ENCODE peak calls at places on chromosomes 7 and 10, in four cellular contexts. One of them, this sample, is unnamed.

GRCh38 chr7:70289067-70289466 is 690.8 kb downstream of the AUTS2 start:
- DNase-seq in activated naive CD4-positive, alpha-beta T cell treated with anti-CD3 and anti-CD28 coated beads, Interleukin-2, amount 50 U/mL, for 16 hours: no peak
- DNase-seq in fibroblast of the conjunctiva: peak
- DNase-seq in stimulated activated CD8-positive, alpha-beta memory T cell treated with anti-CD3 and anti-CD28 coated beads, Interleukin-4, amount 100 ng/mL, for 24 hours: no peak
- DNase-seq in this sample: no peak

GRCh38 chr10:92678196-92678595 is 11.6 kb upstream of the HHEX start:
- DNase-seq in activated naive CD4-positive, alpha-beta T cell treated with anti-CD3 and anti-CD28 coated beads, Interleukin-2, amount 50 U/mL, for 16 hours: no peak
- DNase-seq in fibroblast of the conjunctiva: no peak
- DNase-seq in stimulated activated CD8-positive, alpha-beta memory T cell treated with anti-CD3 and anti-CD28 coated beads, Interleukin-4, amount 100 ng/mL, for 24 hours: no peak
- DNase-seq in this sample: no peak

GRCh38 chr7:118232837-118233236 is 8.3 kb downstream of the ANKRD7 start:
- DNase-seq in activated naive CD4-positive, alpha-beta T cell treated with anti-CD3 and anti-CD28 coated beads, Interleukin-2, amount 50 U/mL, for 16 hours: no peak
- DNase-seq in fibroblast of the conjunctiva: no peak
- DNase-seq in stimulated activated CD8-positive, alpha-beta memory T cell treated with anti-CD3 and anti-CD28 coated beads, Interleukin-4, amount 100 ng/mL, for 24 hours: no peak
- DNase-seq in this sample: no peak

GRCh38 chr10:132589015-132589414 is 51.4 kb downstream of the INPP5A start:
- DNase-seq in activated naive CD4-positive, alpha-beta T cell treated with anti-CD3 and anti-CD28 coated beads, Interleukin-2, amount 50 U/mL, for 16 hours: no peak
- DNase-seq in fibroblast of the conjunctiva: no peak
- DNase-seq in stimulated activated CD8-positive, alpha-beta memory T cell treated with anti-CD3 and anti-CD28 coated beads, Interleukin-4, amount 100 ng/mL, for 24 hours: no peak
- DNase-seq in this sample: no peak

GRCh38 chr7:4633012-4633411 is 49.1 kb upstream of the FOXK1 start:
- DNase-seq in activated naive CD4-positive, alpha-beta T cell treated with anti-CD3 and anti-CD28 coated beads, Interleukin-2, amount 50 U/mL, for 16 hours: peak
- DNase-seq in fibroblast of the conjunctiva: no peak
- DNase-seq in stimulated activated CD8-positive, alpha-beta memory T cell treated with anti-CD3 and anti-CD28 coated beads, Interleukin-4, amount 100 ng/mL, for 24 hours: no peak
- DNase-seq in this sample: no peak

GRCh38 chr10:97321807-97322195 is 2.7 kb downstream of the FRAT1 start:
- DNase-seq in activated naive CD4-positive, alpha-beta T cell treated with anti-CD3 and anti-CD28 coated beads, Interleukin-2, amount 50 U/mL, for 16 hours: no peak
- DNase-seq in fibroblast of the conjunctiva: no peak
- DNase-seq in stimulated activated CD8-positive, alpha-beta memory T cell treated with anti-CD3 and anti-CD28 coated beads, Interleukin-4, amount 100 ng/mL, for 24 hours: no peak
- DNase-seq in this sample: no peak

GRCh38 chr7:99576251-99576650 is 17.8 kb downstream of the ZNF655 start:
- DNase-seq in activated naive CD4-positive, alpha-beta T cell treated with anti-CD3 and anti-CD28 coated beads, Interleukin-2, amount 50 U/mL, for 16 hours: no peak
- DNase-seq in fibroblast of the conjunctiva: no peak
- DNase-seq in stimulated activated CD8-positive, alpha-beta memory T cell treated with anti-CD3 and anti-CD28 coated beads, Interleukin-4, amount 100 ng/mL, for 24 hours: no peak
- DNase-seq in this sample: no peak

GRCh38 chr7:29146888-29147609 is 712 bp upstream of the CPVL start:
- DNase-seq in activated naive CD4-positive, alpha-beta T cell treated with anti-CD3 and anti-CD28 coated beads, Interleukin-2, amount 50 U/mL, for 16 hours: no peak
- DNase-seq in fibroblast of the conjunctiva: no peak
- DNase-seq in stimulated activated CD8-positive, alpha-beta memory T cell treated with anti-CD3 and anti-CD28 coated beads, Interleukin-4, amount 100 ng/mL, for 24 hours: no peak
- DNase-seq in this sample: no peak

GRCh38 chr7:128888756-128889095 is 21.8 kb downstream of the KCP start:
- DNase-seq in activated naive CD4-positive, alpha-beta T cell treated with anti-CD3 and anti-CD28 coated beads, Interleukin-2, amount 50 U/mL, for 16 hours: no peak
- DNase-seq in fibroblast of the conjunctiva: no peak
- DNase-seq in stimulated activated CD8-positive, alpha-beta memory T cell treated with anti-CD3 and anti-CD28 coated beads, Interleukin-4, amount 100 ng/mL, for 24 hours: no peak
- DNase-seq in this sample: no peak

GRCh38 chr7:49773939-49774458 is 561 bp downstream of the VWC2 start:
- DNase-seq in activated naive CD4-positive, alpha-beta T cell treated with anti-CD3 and anti-CD28 coated beads, Interleukin-2, amount 50 U/mL, for 16 hours: no peak
- DNase-seq in fibroblast of the conjunctiva: no peak
- DNase-seq in stimulated activated CD8-positive, alpha-beta memory T cell treated with anti-CD3 and anti-CD28 coated beads, Interleukin-4, amount 100 ng/mL, for 24 hours: no peak
- DNase-seq in this sample: no peak

GRCh38 chr10:101489355-101489754 is 98.7 kb downstream of the POLL start:
- DNase-seq in activated naive CD4-positive, alpha-beta T cell treated with anti-CD3 and anti-CD28 coated beads, Interleukin-2, amount 50 U/mL, for 16 hours: no peak
- DNase-seq in fibroblast of the conjunctiva: peak
- DNase-seq in stimulated activated CD8-positive, alpha-beta memory T cell treated with anti-CD3 and anti-CD28 coated beads, Interleukin-4, amount 100 ng/mL, for 24 hours: no peak
- DNase-seq in this sample: no peak

GRCh38 chr7:3510101-3511020 is 209.3 kb downstream of the SDK1 start:
- DNase-seq in activated naive CD4-positive, alpha-beta T cell treated with anti-CD3 and anti-CD28 coated beads, Interleukin-2, amount 50 U/mL, for 16 hours: no peak
- DNase-seq in fibroblast of the conjunctiva: no peak
- DNase-seq in stimulated activated CD8-positive, alpha-beta memory T cell treated with anti-CD3 and anti-CD28 coated beads, Interleukin-4, amount 100 ng/mL, for 24 hours: no peak
- DNase-seq in this sample: no peak

GRCh38 chr10:80131499-80131901 is 1.0 kb upstream of the PLAC9 start:
- DNase-seq in activated naive CD4-positive, alpha-beta T cell treated with anti-CD3 and anti-CD28 coated beads, Interleukin-2, amount 50 U/mL, for 16 hours: no peak
- DNase-seq in fibroblast of the conjunctiva: no peak
- DNase-seq in stimulated activated CD8-positive, alpha-beta memory T cell treated with anti-CD3 and anti-CD28 coated beads, Interleukin-4, amount 100 ng/mL, for 24 hours: no peak
- DNase-seq in this sample: no peak

GRCh38 chr7:129607471-129608120 is 3.9 kb upstream of the NRF1 start:
- DNase-seq in activated naive CD4-positive, alpha-beta T cell treated with anti-CD3 and anti-CD28 coated beads, Interleukin-2, amount 50 U/mL, for 16 hours: peak
- DNase-seq in fibroblast of the conjunctiva: no peak
- DNase-seq in stimulated activated CD8-positive, alpha-beta memory T cell treated with anti-CD3 and anti-CD28 coated beads, Interleukin-4, amount 100 ng/mL, for 24 hours: no peak
- DNase-seq in this sample: peak

GRCh38 chr7:90610105-90610504 is 14.0 kb downstream of the CDK14 start:
- DNase-seq in activated naive CD4-positive, alpha-beta T cell treated with anti-CD3 and anti-CD28 coated beads, Interleukin-2, amount 50 U/mL, for 16 hours: no peak
- DNase-seq in fibroblast of the conjunctiva: no peak
- DNase-seq in stimulated activated CD8-positive, alpha-beta memory T cell treated with anti-CD3 and anti-CD28 coated beads, Interleukin-4, amount 100 ng/mL, for 24 hours: no peak
- DNase-seq in this sample: no peak

GRCh38 chr7:98470131-98470985 is 69.5 kb upstream of the BAIAP2L1 start:
- DNase-seq in activated naive CD4-positive, alpha-beta T cell treated with anti-CD3 and anti-CD28 coated beads, Interleukin-2, amount 50 U/mL, for 16 hours: peak
- DNase-seq in fibroblast of the conjunctiva: no peak
- DNase-seq in stimulated activated CD8-positive, alpha-beta memory T cell treated with anti-CD3 and anti-CD28 coated beads, Interleukin-4, amount 100 ng/mL, for 24 hours: peak
- DNase-seq in this sample: no peak

GRCh38 chr10:102003541-102003940 is 52.4 kb downstream of the ARMH3 start:
- DNase-seq in activated naive CD4-positive, alpha-beta T cell treated with anti-CD3 and anti-CD28 coated beads, Interleukin-2, amount 50 U/mL, for 16 hours: no peak
- DNase-seq in fibroblast of the conjunctiva: peak
- DNase-seq in stimulated activated CD8-positive, alpha-beta memory T cell treated with anti-CD3 and anti-CD28 coated beads, Interleukin-4, amount 100 ng/mL, for 24 hours: no peak
- DNase-seq in this sample: no peak

GRCh38 chr10:14066106-14066505 is 264.6 kb downstream of the FRMD4A start:
- DNase-seq in activated naive CD4-positive, alpha-beta T cell treated with anti-CD3 and anti-CD28 coated beads, Interleukin-2, amount 50 U/mL, for 16 hours: no peak
- DNase-seq in fibroblast of the conjunctiva: no peak
- DNase-seq in stimulated activated CD8-positive, alpha-beta memory T cell treated with anti-CD3 and anti-CD28 coated beads, Interleukin-4, amount 100 ng/mL, for 24 hours: no peak
- DNase-seq in this sample: no peak

GRCh38 chr10:59383436-59383835 is 21.1 kb upstream of the FAM13C start:
- DNase-seq in activated naive CD4-positive, alpha-beta T cell treated with anti-CD3 and anti-CD28 coated beads, Interleukin-2, amount 50 U/mL, for 16 hours: no peak
- DNase-seq in fibroblast of the conjunctiva: no peak
- DNase-seq in stimulated activated CD8-positive, alpha-beta memory T cell treated with anti-CD3 and anti-CD28 coated beads, Interleukin-4, amount 100 ng/mL, for 24 hours: no peak
- DNase-seq in this sample: no peak

GRCh38 chr10:31937371-31937770 is 8.7 kb upstream of the ARHGAP12 start:
- DNase-seq in activated naive CD4-positive, alpha-beta T cell treated with anti-CD3 and anti-CD28 coated beads, Interleukin-2, amount 50 U/mL, for 16 hours: no peak
- DNase-seq in fibroblast of the conjunctiva: no peak
- DNase-seq in stimulated activated CD8-positive, alpha-beta memory T cell treated with anti-CD3 and anti-CD28 coated beads, Interleukin-4, amount 100 ng/mL, for 24 hours: no peak
- DNase-seq in this sample: no peak

GRCh38 chr10:63666836-63667383 is 145.7 kb downstream of the REEP3 start:
- DNase-seq in activated naive CD4-positive, alpha-beta T cell treated with anti-CD3 and anti-CD28 coated beads, Interleukin-2, amount 50 U/mL, for 16 hours: no peak
- DNase-seq in fibroblast of the conjunctiva: peak
- DNase-seq in stimulated activated CD8-positive, alpha-beta memory T cell treated with anti-CD3 and anti-CD28 coated beads, Interleukin-4, amount 100 ng/mL, for 24 hours: no peak
- DNase-seq in this sample: no peak

GRCh38 chr7:6246257-6246917 is 26.0 kb downstream of the CYTH3 start:
- DNase-seq in activated naive CD4-positive, alpha-beta T cell treated with anti-CD3 and anti-CD28 coated beads, Interleukin-2, amount 50 U/mL, for 16 hours: no peak
- DNase-seq in fibroblast of the conjunctiva: no peak
- DNase-seq in stimulated activated CD8-positive, alpha-beta memory T cell treated with anti-CD3 and anti-CD28 coated beads, Interleukin-4, amount 100 ng/mL, for 24 hours: no peak
- DNase-seq in this sample: no peak

GRCh38 chr7:42233166-42233565 is 3.8 kb downstream of the GLI3 start:
- DNase-seq in activated naive CD4-positive, alpha-beta T cell treated with anti-CD3 and anti-CD28 coated beads, Interleukin-2, amount 50 U/mL, for 16 hours: no peak
- DNase-seq in fibroblast of the conjunctiva: no peak
- DNase-seq in stimulated activated CD8-positive, alpha-beta memory T cell treated with anti-CD3 and anti-CD28 coated beads, Interleukin-4, amount 100 ng/mL, for 24 hours: no peak
- DNase-seq in this sample: no peak

GRCh38 chr10:49700997-49701396 is 21.5 kb downstream of the C10orf53 start:
- DNase-seq in activated naive CD4-positive, alpha-beta T cell treated with anti-CD3 and anti-CD28 coated beads, Interleukin-2, amount 50 U/mL, for 16 hours: no peak
- DNase-seq in fibroblast of the conjunctiva: no peak
- DNase-seq in stimulated activated CD8-positive, alpha-beta memory T cell treated with anti-CD3 and anti-CD28 coated beads, Interleukin-4, amount 100 ng/mL, for 24 hours: no peak
- DNase-seq in this sample: no peak

GRCh38 chr10:95217476-95217875 is 23.4 kb downstream of the ACSM6 start:
- DNase-seq in activated naive CD4-positive, alpha-beta T cell treated with anti-CD3 and anti-CD28 coated beads, Interleukin-2, amount 50 U/mL, for 16 hours: no peak
- DNase-seq in fibroblast of the conjunctiva: no peak
- DNase-seq in stimulated activated CD8-positive, alpha-beta memory T cell treated with anti-CD3 and anti-CD28 coated beads, Interleukin-4, amount 100 ng/mL, for 24 hours: no peak
- DNase-seq in this sample: no peak

GRCh38 chr10:101018600-101019439 is 12.1 kb downstream of the PDZD7 start:
- DNase-seq in activated naive CD4-positive, alpha-beta T cell treated with anti-CD3 and anti-CD28 coated beads, Interleukin-2, amount 50 U/mL, for 16 hours: peak
- DNase-seq in fibroblast of the conjunctiva: no peak
- DNase-seq in stimulated activated CD8-positive, alpha-beta memory T cell treated with anti-CD3 and anti-CD28 coated beads, Interleukin-4, amount 100 ng/mL, for 24 hours: peak
- DNase-seq in this sample: peak

GRCh38 chr10:14009315-14010082 is 321.2 kb downstream of the FRMD4A start:
- DNase-seq in activated naive CD4-positive, alpha-beta T cell treated with anti-CD3 and anti-CD28 coated beads, Interleukin-2, amount 50 U/mL, for 16 hours: peak
- DNase-seq in fibroblast of the conjunctiva: no peak
- DNase-seq in stimulated activated CD8-positive, alpha-beta memory T cell treated with anti-CD3 and anti-CD28 coated beads, Interleukin-4, amount 100 ng/mL, for 24 hours: peak
- DNase-seq in this sample: peak

GRCh38 chr7:27636326-27637006 is 26.2 kb downstream of the HIBADH start:
- DNase-seq in activated naive CD4-positive, alpha-beta T cell treated with anti-CD3 and anti-CD28 coated beads, Interleukin-2, amount 50 U/mL, for 16 hours: no peak
- DNase-seq in fibroblast of the conjunctiva: peak
- DNase-seq in stimulated activated CD8-positive, alpha-beta memory T cell treated with anti-CD3 and anti-CD28 coated beads, Interleukin-4, amount 100 ng/mL, for 24 hours: no peak
- DNase-seq in this sample: no peak

GRCh38 chr10:116418394-116418793 is 9.3 kb upstream of the PNLIPRP3 start:
- DNase-seq in activated naive CD4-positive, alpha-beta T cell treated with anti-CD3 and anti-CD28 coated beads, Interleukin-2, amount 50 U/mL, for 16 hours: no peak
- DNase-seq in fibroblast of the conjunctiva: no peak
- DNase-seq in stimulated activated CD8-positive, alpha-beta memory T cell treated with anti-CD3 and anti-CD28 coated beads, Interleukin-4, amount 100 ng/mL, for 24 hours: no peak
- DNase-seq in this sample: no peak

GRCh38 chr7:34823650-34824258 is 165.7 kb downstream of the NPSR1 start:
- DNase-seq in activated naive CD4-positive, alpha-beta T cell treated with anti-CD3 and anti-CD28 coated beads, Interleukin-2, amount 50 U/mL, for 16 hours: peak
- DNase-seq in fibroblast of the conjunctiva: peak
- DNase-seq in stimulated activated CD8-positive, alpha-beta memory T cell treated with anti-CD3 and anti-CD28 coated beads, Interleukin-4, amount 100 ng/mL, for 24 hours: peak
- DNase-seq in this sample: peak

GRCh38 chr7:122515404-122515803 is 183.5 kb downstream of the RNF133 start:
- DNase-seq in activated naive CD4-positive, alpha-beta T cell treated with anti-CD3 and anti-CD28 coated beads, Interleukin-2, amount 50 U/mL, for 16 hours: no peak
- DNase-seq in fibroblast of the conjunctiva: no peak
- DNase-seq in stimulated activated CD8-positive, alpha-beta memory T cell treated with anti-CD3 and anti-CD28 coated beads, Interleukin-4, amount 100 ng/mL, for 24 hours: no peak
- DNase-seq in this sample: no peak

This sample was measured in stimulated activated CD4-positive, alpha-beta T cell treated with anti-CD3 and anti-CD28 coated beads, Interleukin-12 subunit alpha, Interleukin-12 subunit beta, amount 100 ng/mL, for 48 hours.